ENCODE peak calls at places on chromosome 1, in seven cellular contexts. One of them, this sample, is unnamed.

GRCh38 chr1:93753766-93754763 is 72.4 kb upstream of the BCAR3 start:
- DNase-seq in AG04450: peak
- DNase-seq in kidney tubule cell: peak
- DNase-seq in lung microvascular endothelial cell: peak
- DNase-seq in AG08395: peak
- DNase-seq in HTR-8/SVneo: peak
- DNase-seq in AML-193: no peak
- DNase-seq in this sample: no peak

GRCh38 chr1:199580280-199580679 is 447.2 kb upstream of the NR5A2 start:
- DNase-seq in AG04450: no peak
- DNase-seq in kidney tubule cell: peak
- DNase-seq in lung microvascular endothelial cell: no peak
- DNase-seq in AG08395: no peak
- DNase-seq in HTR-8/SVneo: no peak
- DNase-seq in AML-193: no peak
- DNase-seq in this sample: no peak

GRCh38 chr1:92822907-92823306 is 8.9 kb upstream of the RPL5 start:
- DNase-seq in AG04450: peak
- DNase-seq in kidney tubule cell: peak
- DNase-seq in lung microvascular endothelial cell: peak
- DNase-seq in AG08395: no peak
- DNase-seq in HTR-8/SVneo: no peak
- DNase-seq in AML-193: no peak
- DNase-seq in this sample: no peak

GRCh38 chr1:58592521-58593134 is 15.6 kb upstream of the TACSTD2 start:
- DNase-seq in AG04450: peak
- DNase-seq in kidney tubule cell: peak
- DNase-seq in lung microvascular endothelial cell: peak
- DNase-seq in AG08395: peak
- DNase-seq in HTR-8/SVneo: peak
- DNase-seq in AML-193: no peak
- DNase-seq in this sample: no peak

GRCh38 chr1:21291964-21292363 is 1.7 kb upstream of the ECE1 start:
- DNase-seq in AG04450: no peak
- DNase-seq in kidney tubule cell: no peak
- DNase-seq in lung microvascular endothelial cell: no peak
- DNase-seq in AG08395: no peak
- DNase-seq in HTR-8/SVneo: no peak
- DNase-seq in AML-193: no peak
- DNase-seq in this sample: no peak

GRCh38 chr1:50978852-50979781 is 9.1 kb downstream of the CDKN2C start:
- DNase-seq in AG04450: no peak
- DNase-seq in kidney tubule cell: peak
- DNase-seq in lung microvascular endothelial cell: peak
- DNase-seq in AG08395: peak
- DNase-seq in HTR-8/SVneo: no peak
- DNase-seq in AML-193: no peak
- DNase-seq in this sample: peak

GRCh38 chr1:223429313-223429731 is 36.1 kb downstream of the CCDC185 start:
- DNase-seq in AG04450: no peak
- DNase-seq in kidney tubule cell: peak
- DNase-seq in lung microvascular endothelial cell: no peak
- DNase-seq in AG08395: peak
- DNase-seq in HTR-8/SVneo: no peak
- DNase-seq in AML-193: no peak
- DNase-seq in this sample: no peak

GRCh38 chr1:39301606-39302005 is 97.1 kb downstream of the MACF1 start:
- DNase-seq in AG04450: no peak
- DNase-seq in kidney tubule cell: no peak
- DNase-seq in lung microvascular endothelial cell: no peak
- DNase-seq in AG08395: no peak
- DNase-seq in HTR-8/SVneo: no peak
- DNase-seq in AML-193: no peak
- DNase-seq in this sample: no peak

GRCh38 chr1:155379180-155379876 is 58.6 kb downstream of the RUSC1 start:
- DNase-seq in AG04450: no peak
- DNase-seq in kidney tubule cell: no peak
- DNase-seq in lung microvascular endothelial cell: peak
- DNase-seq in AG08395: peak
- DNase-seq in HTR-8/SVneo: no peak
- DNase-seq in AML-193: peak
- DNase-seq in this sample: peak

GRCh38 chr1:113452921-113453770 is 62.8 kb downstream of the MAGI3 start:
- DNase-seq in AG04450: no peak
- DNase-seq in kidney tubule cell: peak
- DNase-seq in lung microvascular endothelial cell: peak
- DNase-seq in AG08395: peak
- DNase-seq in HTR-8/SVneo: peak
- DNase-seq in AML-193: peak
- DNase-seq in this sample: peak

GRCh38 chr1:212514056-212514614 is 81.4 kb downstream of the NENF start:
- DNase-seq in AG04450: no peak
- DNase-seq in kidney tubule cell: peak
- DNase-seq in lung microvascular endothelial cell: peak
- DNase-seq in AG08395: peak
- DNase-seq in HTR-8/SVneo: peak
- DNase-seq in AML-193: no peak
- DNase-seq in this sample: peak

GRCh38 chr1:86154581-86155060 is 2.0 kb downstream of the COL24A1 start:
- DNase-seq in AG04450: no peak
- DNase-seq in kidney tubule cell: no peak
- DNase-seq in lung microvascular endothelial cell: no peak
- DNase-seq in AG08395: peak
- DNase-seq in HTR-8/SVneo: no peak
- DNase-seq in AML-193: peak
- DNase-seq in this sample: no peak

GRCh38 chr1:22636927-22637326 is 499 bp downstream of the C1QA start:
- DNase-seq in AG04450: no peak
- DNase-seq in kidney tubule cell: no peak
- DNase-seq in lung microvascular endothelial cell: no peak
- DNase-seq in AG08395: no peak
- DNase-seq in HTR-8/SVneo: no peak
- DNase-seq in AML-193: no peak
- DNase-seq in this sample: peak

GRCh38 chr1:205610781-205611473 is 20.9 kb downstream of the ELK4 start:
- DNase-seq in AG04450: no peak
- DNase-seq in kidney tubule cell: peak
- DNase-seq in lung microvascular endothelial cell: no peak
- DNase-seq in AG08395: no peak
- DNase-seq in HTR-8/SVneo: no peak
- DNase-seq in AML-193: no peak
- DNase-seq in this sample: no peak

GRCh38 chr1:153400244-153400643 is 9.4 kb upstream of the S100A8 start:
- DNase-seq in AG04450: no peak
- DNase-seq in kidney tubule cell: no peak
- DNase-seq in lung microvascular endothelial cell: no peak
- DNase-seq in AG08395: no peak
- DNase-seq in HTR-8/SVneo: no peak
- DNase-seq in AML-193: no peak
- DNase-seq in this sample: peak

GRCh38 chr1:114509596-114510234 is 1.3 kb downstream of the TRIM33 start:
- DNase-seq in AG04450: no peak
- DNase-seq in kidney tubule cell: peak
- DNase-seq in lung microvascular endothelial cell: no peak
- DNase-seq in AG08395: no peak
- DNase-seq in HTR-8/SVneo: no peak
- DNase-seq in AML-193: no peak
- DNase-seq in this sample: peak

GRCh38 chr1:178504286-178504685 is 7.5 kb upstream of the CLEC20A start:
- DNase-seq in AG04450: no peak
- DNase-seq in kidney tubule cell: no peak
- DNase-seq in lung microvascular endothelial cell: no peak
- DNase-seq in AG08395: no peak
- DNase-seq in HTR-8/SVneo: no peak
- DNase-seq in AML-193: no peak
- DNase-seq in this sample: no peak

GRCh38 chr1:44524655-44525530 is 119.8 kb downstream of the RNF220 start:
- DNase-seq in AG04450: no peak
- DNase-seq in kidney tubule cell: no peak
- DNase-seq in lung microvascular endothelial cell: no peak
- DNase-seq in AG08395: no peak
- DNase-seq in HTR-8/SVneo: no peak
- DNase-seq in AML-193: no peak
- DNase-seq in this sample: no peak

GRCh38 chr1:186948542-186948941 is 119.8 kb downstream of the PLA2G4A start:
- DNase-seq in AG04450: no peak
- DNase-seq in kidney tubule cell: peak
- DNase-seq in lung microvascular endothelial cell: peak
- DNase-seq in AG08395: no peak
- DNase-seq in HTR-8/SVneo: no peak
- DNase-seq in AML-193: no peak
- DNase-seq in this sample: no peak

GRCh38 chr1:223500560-223501425 is 107.6 kb downstream of the CCDC185 start:
- DNase-seq in AG04450: peak
- DNase-seq in kidney tubule cell: peak
- DNase-seq in lung microvascular endothelial cell: no peak
- DNase-seq in AG08395: peak
- DNase-seq in HTR-8/SVneo: peak
- DNase-seq in AML-193: no peak
- DNase-seq in this sample: peak

GRCh38 chr1:28675921-28676257 is 7.3 kb downstream of the GMEB1 start:
- DNase-seq in AG04450: no peak
- DNase-seq in kidney tubule cell: no peak
- DNase-seq in lung microvascular endothelial cell: no peak
- DNase-seq in AG08395: no peak
- DNase-seq in HTR-8/SVneo: no peak
- DNase-seq in AML-193: no peak
- DNase-seq in this sample: no peak

GRCh38 chr1:8985915-8986813 is 40.1 kb downstream of the SLC2A7 start:
- DNase-seq in AG04450: peak
- DNase-seq in kidney tubule cell: peak
- DNase-seq in lung microvascular endothelial cell: peak
- DNase-seq in AG08395: peak
- DNase-seq in HTR-8/SVneo: peak
- DNase-seq in AML-193: no peak
- DNase-seq in this sample: peak

GRCh38 chr1:23896491-23896890 is 16.7 kb downstream of the CNR2 start:
- DNase-seq in AG04450: no peak
- DNase-seq in kidney tubule cell: no peak
- DNase-seq in lung microvascular endothelial cell: no peak
- DNase-seq in AG08395: no peak
- DNase-seq in HTR-8/SVneo: no peak
- DNase-seq in AML-193: no peak
- DNase-seq in this sample: no peak

GRCh38 chr1:181043025-181043880 is 9.5 kb downstream of the MR1 start:
- DNase-seq in AG04450: no peak
- DNase-seq in kidney tubule cell: no peak
- DNase-seq in lung microvascular endothelial cell: no peak
- DNase-seq in AG08395: no peak
- DNase-seq in HTR-8/SVneo: no peak
- DNase-seq in AML-193: peak
- DNase-seq in this sample: peak

GRCh38 chr1:117580436-117580835 is 25.4 kb upstream of the TENT5C start:
- DNase-seq in AG04450: no peak
- DNase-seq in kidney tubule cell: no peak
- DNase-seq in lung microvascular endothelial cell: no peak
- DNase-seq in AG08395: no peak
- DNase-seq in HTR-8/SVneo: no peak
- DNase-seq in AML-193: no peak
- DNase-seq in this sample: no peak

GRCh38 chr1:26553942-26554682 is 24.6 kb downstream of the RPS6KA1 start:
- DNase-seq in AG04450: no peak
- DNase-seq in kidney tubule cell: no peak
- DNase-seq in lung microvascular endothelial cell: no peak
- DNase-seq in AG08395: no peak
- DNase-seq in HTR-8/SVneo: no peak
- DNase-seq in AML-193: peak
- DNase-seq in this sample: no peak

GRCh38 chr1:153540394-153541361 is at the start of gene S100A5:
- DNase-seq in AG04450: no peak
- DNase-seq in kidney tubule cell: peak
- DNase-seq in lung microvascular endothelial cell: no peak
- DNase-seq in AG08395: peak
- DNase-seq in HTR-8/SVneo: no peak
- DNase-seq in AML-193: peak
- DNase-seq in this sample: peak

GRCh38 chr1:209769171-209769904 is 13.5 kb downstream of the TRAF3IP3 start:
- DNase-seq in AG04450: peak
- DNase-seq in kidney tubule cell: peak
- DNase-seq in lung microvascular endothelial cell: peak
- DNase-seq in AG08395: peak
- DNase-seq in HTR-8/SVneo: peak
- DNase-seq in AML-193: peak
- DNase-seq in this sample: no peak

GRCh38 chr1:111725192-111725591 is 14.0 kb downstream of the INKA2 start:
- DNase-seq in AG04450: no peak
- DNase-seq in kidney tubule cell: no peak
- DNase-seq in lung microvascular endothelial cell: peak
- DNase-seq in AG08395: no peak
- DNase-seq in HTR-8/SVneo: no peak
- DNase-seq in AML-193: no peak
- DNase-seq in this sample: peak

GRCh38 chr1:119771016-119771415 is 2.3 kb upstream of the HMGCS2 start:
- DNase-seq in AG04450: no peak
- DNase-seq in kidney tubule cell: peak
- DNase-seq in lung microvascular endothelial cell: peak
- DNase-seq in AG08395: no peak
- DNase-seq in HTR-8/SVneo: no peak
- DNase-seq in AML-193: no peak
- DNase-seq in this sample: peak

GRCh38 chr1:86753700-86754099 is 49.3 kb downstream of the SH3GLB1 start:
- DNase-seq in AG04450: no peak
- DNase-seq in kidney tubule cell: peak
- DNase-seq in lung microvascular endothelial cell: peak
- DNase-seq in AG08395: no peak
- DNase-seq in HTR-8/SVneo: no peak
- DNase-seq in AML-193: no peak
- DNase-seq in this sample: peak

GRCh38 chr1:10737268-10737624 is 59.2 kb downstream of the CASZ1 start:
- DNase-seq in AG04450: no peak
- DNase-seq in kidney tubule cell: no peak
- DNase-seq in lung microvascular endothelial cell: no peak
- DNase-seq in AG08395: no peak
- DNase-seq in HTR-8/SVneo: no peak
- DNase-seq in AML-193: no peak
- DNase-seq in this sample: no peak

GRCh38 chr1:207078578-207079132 is 10.0 kb upstream of the C4BPB start:
- DNase-seq in AG04450: no peak
- DNase-seq in kidney tubule cell: no peak
- DNase-seq in lung microvascular endothelial cell: no peak
- DNase-seq in AG08395: no peak
- DNase-seq in HTR-8/SVneo: no peak
- DNase-seq in AML-193: no peak
- DNase-seq in this sample: no peak

GRCh38 chr1:230763927-230764591 is 16.9 kb downstream of the CAPN9 start:
- DNase-seq in AG04450: no peak
- DNase-seq in kidney tubule cell: no peak
- DNase-seq in lung microvascular endothelial cell: no peak
- DNase-seq in AG08395: no peak
- DNase-seq in HTR-8/SVneo: no peak
- DNase-seq in AML-193: no peak
- DNase-seq in this sample: no peak

GRCh38 chr1:243483084-243483845 is 227.4 kb downstream of the SDCCAG8 start:
- DNase-seq in AG04450: no peak
- DNase-seq in kidney tubule cell: no peak
- DNase-seq in lung microvascular endothelial cell: peak
- DNase-seq in AG08395: no peak
- DNase-seq in HTR-8/SVneo: no peak
- DNase-seq in AML-193: no peak
- DNase-seq in this sample: no peak

GRCh38 chr1:37393173-37393572 is 81.2 kb upstream of the ZC3H12A start:
- DNase-seq in AG04450: no peak
- DNase-seq in kidney tubule cell: no peak
- DNase-seq in lung microvascular endothelial cell: no peak
- DNase-seq in AG08395: no peak
- DNase-seq in HTR-8/SVneo: no peak
- DNase-seq in AML-193: no peak
- DNase-seq in this sample: peak

GRCh38 chr1:27235827-27236226 is 1.4 kb downstream of the WDTC1 start:
- DNase-seq in AG04450: no peak
- DNase-seq in kidney tubule cell: peak
- DNase-seq in lung microvascular endothelial cell: no peak
- DNase-seq in AG08395: no peak
- DNase-seq in HTR-8/SVneo: no peak
- DNase-seq in AML-193: peak
- DNase-seq in this sample: no peak

GRCh38 chr1:207454046-207454964 is at the start of gene CR2:
- DNase-seq in AG04450: no peak
- DNase-seq in kidney tubule cell: peak
- DNase-seq in lung microvascular endothelial cell: peak
- DNase-seq in AG08395: no peak
- DNase-seq in HTR-8/SVneo: no peak
- DNase-seq in AML-193: no peak
- DNase-seq in this sample: peak

This sample was measured in NCI-H69.